ENCODE peak calls at places on chromosomes 1 and 21, in six cellular contexts. U is cardiac muscle cell; J is prostate gland; G is lower lobe of right lung; S is CD8-positive, alpha-beta T cell; C is right atrium auricular region. R is an unnamed sample.

GRCh38 chr1:230313453-230314141 is 112.5 kb downstream of the PGBD5 start:
- DNase-seq in J (no peak), S (no peak), C (no peak), U (no peak), G (no peak), R (no peak)

GRCh38 chr21:44736291-44737004 is 25.1 kb upstream of the TSPEAR start:
- DNase-seq in G (no peak), S (no peak), J (peak; percentile 82), U (no peak), C (no peak), R (no peak)

GRCh38 chr1:29122987-29123870 is 474 bp downstream of the TMEM200B start:
- DNase-seq in J (no peak), U (peak; percentile 53), S (peak; percentile 28), G (no peak), C (no peak), R (peak; percentile 14)

GRCh38 chr1:164644774-164645634 is 86.0 kb downstream of the PBX1 start:
- DNase-seq in U (no peak), C (no peak), S (no peak), J (no peak), G (no peak), R (no peak)

GRCh38 chr1:202067188-202067977 is 55.3 kb upstream of the GPR37L1 start:
- DNase-seq in G (no peak), J (no peak), U (no peak), C (no peak), S (no peak), R (peak; percentile 34)

GRCh38 chr1:187928288-187928687 is 1099.5 kb downstream of the PLA2G4A start:
- DNase-seq in J (no peak), S (no peak), G (no peak), C (no peak), U (peak; percentile 58), R (peak; percentile 26)

GRCh38 chr1:12617511-12617900 is 504 bp downstream of the DHRS3 start:
- DNase-seq in J (peak; percentile 65), S (peak; percentile 77), U (no peak), C (no peak), G (no peak), R (no peak)

GRCh38 chr1:84299536-84300260 is 1.8 kb upstream of the SAMD13 start:
- DNase-seq in G (no peak), S (no peak), J (no peak), C (no peak), U (no peak), R (no peak)

GRCh38 chr1:244273845-244274619 is 177.7 kb downstream of the ADSS2 start:
- DNase-seq in C (peak; percentile 69), J (no peak), S (no peak), G (no peak), U (no peak), R (no peak)

GRCh38 chr1:239858058-239858457 is 233.6 kb upstream of the FMN2 start:
- DNase-seq in U (no peak), J (no peak), G (no peak), S (no peak), C (no peak), R (no peak)

GRCh38 chr1:2275796-2276536 is 47.8 kb downstream of the SKI start:
- DNase-seq in U (no peak), G (peak; percentile 80), C (no peak), S (peak; percentile 26), J (peak; percentile 31), R (no peak)

GRCh38 chr21:41899431-41900202 is 20.5 kb upstream of the PRDM15 start:
- DNase-seq in J (no peak), S (no peak), G (no peak), C (no peak), U (no peak), R (no peak)

GRCh38 chr1:107263291-107263790 is 122.5 kb downstream of the NTNG1 start:
- DNase-seq in J (no peak), U (no peak), S (no peak), C (no peak), G (no peak), R (no peak)

GRCh38 chr1:21263653-21264225 is 26.5 kb downstream of the ECE1 start:
- DNase-seq in U (no peak), G (no peak), S (no peak), J (no peak), C (no peak), R (no peak)
- H3K4me1 ChIP-seq in U (peaks cover 30% of the 10 kb centered on the region), G (peaks cover 75% of the 10 kb centered on the region), S (peaks cover 6% of the 10 kb centered on the region), J (peaks cover 11% of the 10 kb centered on the region), C (peaks cover 2% of the 10 kb centered on the region), R (peaks cover 42% of the 10 kb centered on the region)

GRCh38 chr1:62790716-62791115 is 6.8 kb downstream of the ATG4C start:
- DNase-seq in C (no peak), U (no peak), S (no peak), J (no peak), G (no peak), R (no peak)
- H3K27me3 ChIP-seq in C (no peaks in the 10 kb centered on the region), U (no peaks in the 10 kb centered on the region), S (no peaks in the 10 kb centered on the region), J (no peaks in the 10 kb centered on the region), G (no peaks in the 10 kb centered on the region), R (no peaks in the 10 kb centered on the region)

GRCh38 chr1:203461717-203462116 is 13.9 kb upstream of the PRELP start:
- DNase-seq in U (no peak), S (no peak), G (no peak), J (no peak), C (no peak), R (no peak)

GRCh38 chr1:203462878-203463277 is 12.7 kb upstream of the PRELP start:
- DNase-seq in S (no peak), C (peak; percentile 87), G (peak; percentile 82), U (no peak), J (no peak), R (no peak)

GRCh38 chr1:203464226-203464625 is 11.4 kb upstream of the PRELP start:
- DNase-seq in G (no peak), U (no peak), C (no peak), S (no peak), J (no peak), R (no peak)

GRCh38 chr1:203463469-203464062 is 12.0 kb upstream of the PRELP start:
- DNase-seq in J (no peak), C (no peak), U (no peak), G (no peak), S (no peak), R (no peak)

GRCh38 chr1:203462143-203462542 is 13.5 kb upstream of the PRELP start:
- DNase-seq in G (no peak), J (no peak), C (no peak), U (no peak), S (no peak), R (no peak)
- H3K4me3 ChIP-seq in G (no peak overlapping the region), J (no peak overlapping the region), C (no peak overlapping the region), U (no peak overlapping the region), S (no peak overlapping the region), R (no peak overlapping the region)

GRCh38 chr1:204075116-204075636 is 2.3 kb downstream of the SOX13 start:
- DNase-seq in G (no peak), S (no peak), C (no peak), U (peak; percentile 39), J (no peak), R (peak; percentile 35)

GRCh38 chr1:204077979-204078696 is 5.2 kb downstream of the SOX13 start:
- DNase-seq in J (peak; percentile 84), S (no peak), U (peak; percentile 87), C (no peak), G (peak; percentile 72), R (no peak)

GRCh38 chr1:204075890-204076837 is 3.2 kb downstream of the SOX13 start:
- DNase-seq in G (no peak), J (no peak), C (no peak), U (no peak), S (no peak), R (no peak)

GRCh38 chr1:204074274-204075115 is 1.6 kb downstream of the SOX13 start:
- DNase-seq in C (peak; percentile 71), S (no peak), J (no peak), G (peak; percentile 75), U (peak; percentile 74), R (peak; percentile 77)

DNA sequence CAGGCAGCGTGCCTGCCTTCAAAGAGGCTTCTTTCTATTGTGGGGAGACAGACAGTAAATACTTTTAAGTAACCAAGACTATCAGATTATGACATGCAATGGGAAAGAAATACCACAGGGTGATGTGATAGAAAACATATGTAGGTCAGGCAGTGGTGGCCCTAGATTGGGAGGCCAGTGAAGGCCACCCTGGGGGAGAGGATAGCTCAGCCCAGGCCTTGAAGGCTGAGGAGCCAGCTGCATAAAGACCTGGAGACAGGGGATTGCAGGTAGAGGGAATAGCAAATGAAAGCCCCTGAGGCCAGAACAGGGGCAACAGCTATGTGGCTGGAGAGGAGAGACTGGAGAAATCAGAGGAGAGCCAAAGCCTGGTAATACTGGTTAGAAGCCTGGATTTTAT is 4.0 kb downstream of the SOX13 start:
- DNase-seq in C (no peak), S (no peak), G (no peak), U (no peak), J (no peak), R (no peak)
- H3K4me1 ChIP-seq in C (no peaks in the 10 kb centered on the region), S (peaks cover 16% of the 10 kb centered on the region), G (peaks cover 70% of the 10 kb centered on the region), U (peaks cover 46% of the 10 kb centered on the region), J (peaks cover 51% of the 10 kb centered on the region), R (peaks cover 41% of the 10 kb centered on the region)

DNA sequence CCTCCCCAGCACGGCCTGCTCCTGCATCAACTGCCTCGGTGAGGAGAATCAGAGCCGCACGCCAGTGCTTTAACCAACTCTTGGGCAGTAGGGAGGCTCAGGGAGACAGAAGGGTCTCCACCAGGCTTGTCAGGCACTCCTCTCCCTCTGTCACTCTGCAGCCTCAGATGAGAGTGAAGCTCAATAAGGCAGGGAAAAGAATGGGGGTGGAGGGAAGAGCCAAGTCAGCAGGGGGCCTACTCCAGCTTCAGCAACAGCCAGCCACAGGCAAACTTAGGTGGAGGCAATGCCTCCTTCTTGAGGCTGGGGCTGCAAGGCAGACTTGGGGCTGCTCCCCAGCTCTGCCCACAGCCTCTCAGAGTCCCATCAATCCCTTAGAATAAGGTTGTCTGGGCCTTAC is 51.8 kb upstream of the A3GALT2 start:
- DNase-seq in S (no peak), G (no peak), J (no peak), U (no peak), C (no peak), R (no peak)
- H3K27me3 ChIP-seq in S (no peaks in the 10 kb centered on the region), G (no peaks in the 10 kb centered on the region), J (no peaks in the 10 kb centered on the region), U (no peaks in the 10 kb centered on the region), C (no peaks in the 10 kb centered on the region), R (no peaks in the 10 kb centered on the region)

GRCh38 chr1:71047635-71048607 is at the start of gene PTGER3:
- DNase-seq in G (peak; percentile 82), C (no peak), J (peak; percentile 40), S (peak; percentile 53), U (peak; percentile 86), R (peak; percentile 57)

GRCh38 chr1:71045463-71046028 is 2.1 kb downstream of the PTGER3 start:
- DNase-seq in G (no peak), S (no peak), C (no peak), U (no peak), J (no peak), R (no peak)

GRCh38 chr1:71044833-71045232 is 2.8 kb downstream of the PTGER3 start:
- DNase-seq in J (no peak), G (no peak), S (no peak), U (no peak), C (no peak), R (no peak)

GRCh38 chr1:71049951-71050598 is 2.5 kb upstream of the PTGER3 start:
- DNase-seq in G (no peak), S (no peak), J (peak; percentile 32), C (no peak), U (peak; percentile 78), R (peak; percentile 57)

GRCh38 chr1:71046891-71047634 is 553 bp downstream of the PTGER3 start:
- DNase-seq in C (no peak), S (no peak), U (no peak), J (peak; percentile 12), G (peak; percentile 53), R (no peak)
- H3K4me3 ChIP-seq in C (peak overlapping the region; percentile 11), S (peak overlapping the region; percentile 64), U (peak overlapping the region; percentile 39), J (peak overlapping the region; percentile 39), G (peak overlapping the region; percentile 59), R (no peak overlapping the region)

GRCh38 chr1:78649628-78650027 is at the start of gene IFI44:
- DNase-seq in C (peak; percentile 89), S (peak; percentile 74), G (peak; percentile 86), J (peak; percentile 82), U (peak; percentile 6), R (no peak)
- H3K4me1 ChIP-seq in C (no peaks in the 10 kb centered on the region), S (peaks cover 50% of the 10 kb centered on the region), G (peaks cover 36% of the 10 kb centered on the region), J (no peaks in the 10 kb centered on the region), U (no peaks in the 10 kb centered on the region), R (no peaks in the 10 kb centered on the region)

R was measured in Caco-2.